ENCODE peak calls at places on chromosomes 5 and 9, in five cellular contexts. T, U, V, L and C are unnamed samples.

GRCh38 chr5:8843766-8844165 is 702.1 kb downstream of the SEMA5A start:
- DNase-seq in T (peak), U (no peak), V (no peak), L (no peak), C (no peak)

GRCh38 chr9:106596984-106597383 is 266.0 kb upstream of the ZNF462 start:
- DNase-seq in T (no peak), U (no peak), V (no peak), L (no peak), C (no peak)

GRCh38 chr5:34044950-34045525 is 2.0 kb upstream of the C1QTNF3 start:
- DNase-seq in T (no peak), U (no peak), V (no peak), L (no peak), C (no peak)

GRCh38 chr5:4797445-4797844 is 342.7 kb upstream of the ADAMTS16 start:
- DNase-seq in T (no peak), U (no peak), V (no peak), L (no peak), C (no peak)

GRCh38 chr5:102511666-102512065 is 12.9 kb upstream of the SLCO6A1 start:
- DNase-seq in T (peak), U (no peak), V (no peak), L (peak), C (no peak)

GRCh38 chr9:34072868-34073590 is 24.3 kb upstream of the UBAP2 start:
- DNase-seq in T (peak), U (peak), V (no peak), L (no peak), C (no peak)

GRCh38 chr5:176716320-176716719 is 69.0 kb downstream of the TSPAN17 start:
- DNase-seq in T (no peak), U (no peak), V (no peak), L (no peak), C (no peak)

GRCh38 chr5:64229163-64229774 is 63.6 kb downstream of the RNF180 start:
- DNase-seq in T (peak), U (no peak), V (no peak), L (no peak), C (no peak)

GRCh38 chr5:155728857-155729683 is 597.9 kb upstream of the SGCD start:
- DNase-seq in T (no peak), U (peak), V (no peak), L (peak), C (no peak)

GRCh38 chr5:74655206-74655605 is 14.7 kb upstream of the ENC1 start:
- DNase-seq in T (no peak), U (no peak), V (no peak), L (no peak), C (no peak)

GRCh38 chr9:115263731-115264130 is 145.8 kb upstream of the TNC start:
- DNase-seq in T (no peak), U (no peak), V (no peak), L (no peak), C (no peak)

GRCh38 chr5:93417500-93417899 is 163.5 kb downstream of the NR2F1-AS1 start:
- DNase-seq in T (no peak), U (no peak), V (no peak), L (no peak), C (no peak)

GRCh38 chr9:98172604-98173003 is 19.8 kb downstream of the CORO2A start:
- DNase-seq in T (no peak), U (no peak), V (no peak), L (no peak), C (peak)